ENCODE peak calls at places on chromosome 4, in ten cellular contexts. B is nephron progenitor cell, A is coronary artery, M is astrocyte of the spinal cord, P is dorsolateral prefrontal cortex, S is PC-9, J is choroid plexus epithelial cell, I is endothelial cell, R is activated B cell treated with CpG ODN at 0.5 μM for 24 hours, Q is retinal pigment epithelial cell. E is an unnamed sample.

GRCh38 chr4:6427439-6428090 is 44.8 kb downstream of the PPP2R2C start:
- DNase-seq in B (no peak), A (no peak), M (no peak), P (no peak), S (no peak), J (no peak), I (no peak), R (no peak), Q (no peak), E (no peak)

GRCh38 chr4:98467627-98468072 is 190.8 kb downstream of the TSPAN5 start:
- DNase-seq in B (peak; percentile 68), A (peak; percentile 79), M (peak; percentile 89), P (peak; percentile 78), S (peak; percentile 69), J (peak; percentile 98), I (peak; percentile 71), R (peak; percentile 25), Q (peak; percentile 71), E (peak; percentile 74)

GRCh38 chr4:158996669-158997074 is 106.2 kb upstream of the RAPGEF2 start:
- DNase-seq in B (no peak), A (no peak), M (peak; percentile 98), P (no peak), S (peak; percentile 93), J (peak; percentile 89), I (no peak), R (no peak), Q (peak; percentile 91), E (no peak)

GRCh38 chr4:154018659-154019058 is 229.8 kb upstream of the SFRP2 start:
- DNase-seq in B (peak; percentile 22), A (no peak), M (no peak), P (no peak), S (no peak), J (peak; percentile 8), I (peak; percentile 26), R (no peak), Q (no peak), E (no peak)

GRCh38 chr4:152640058-152640921 is 39.5 kb downstream of the TMEM154 start:
- DNase-seq in B (no peak), A (no peak), M (peak; percentile 43), P (no peak), S (peak; percentile 37), J (peak; percentile 47), I (no peak), R (no peak), Q (no peak), E (no peak)

GRCh38 chr4:128660361-128660964 is 149.0 kb upstream of the JADE1 start:
- DNase-seq in B (no peak), A (no peak), M (peak; percentile 43), P (no peak), S (no peak), J (peak; percentile 74), I (no peak), R (no peak), Q (no peak), E (no peak)

GRCh38 chr4:79598801-79599200 is 190.8 kb upstream of the GK2 start:
- DNase-seq in B (no peak), A (peak; percentile 83), M (no peak), P (peak; percentile 48), S (no peak), J (no peak), I (no peak), R (no peak), Q (no peak), E (no peak)

GRCh38 chr4:26235500-26235899 is 85.3 kb upstream of the RBPJ start:
- DNase-seq in B (no peak), A (no peak), M (peak; percentile 40), P (peak; percentile 49), S (peak; percentile 58), J (peak; percentile 66), I (no peak), R (no peak), Q (peak; percentile 29), E (no peak)

GRCh38 chr4:82934441-82934840 is 33.9 kb downstream of the THAP9 start:
- DNase-seq in B (no peak), A (no peak), M (no peak), P (no peak), S (no peak), J (no peak), I (no peak), R (no peak), Q (no peak), E (no peak)

GRCh38 chr4:103786014-103786413 is 66.2 kb upstream of the TACR3 start:
- DNase-seq in B (peak; percentile 20), A (no peak), M (peak; percentile 3), P (no peak), S (peak; percentile 35), J (peak; percentile 20), I (peak; percentile 23), R (no peak), Q (no peak), E (no peak)

GRCh38 chr4:105912633-105913032 is 17.4 kb downstream of the NPNT start:
- DNase-seq in B (no peak), A (no peak), M (no peak), P (no peak), S (no peak), J (no peak), I (no peak), R (no peak), Q (no peak), E (no peak)

GRCh38 chr4:75696036-75696435 is 22.8 kb upstream of the G3BP2 start:
- DNase-seq in B (no peak), A (no peak), M (no peak), P (no peak), S (no peak), J (no peak), I (no peak), R (no peak), Q (no peak), E (no peak)

GRCh38 chr4:8173641-8174242 is 15.1 kb upstream of the ABLIM2 start:
- DNase-seq in B (peak; percentile 30), A (no peak), M (no peak), P (no peak), S (peak; percentile 69), J (no peak), I (no peak), R (no peak), Q (no peak), E (no peak)

GRCh38 chr4:40594261-40595178 is 35.1 kb downstream of the RBM47 start:
- DNase-seq in B (no peak), A (no peak), M (peak; percentile 45), P (no peak), S (no peak), J (peak; percentile 86), I (no peak), R (no peak), Q (peak; percentile 45), E (no peak)

GRCh38 chr4:108646706-108647105 is 3.7 kb upstream of the OSTC start:
- DNase-seq in B (no peak), A (no peak), M (no peak), P (no peak), S (no peak), J (no peak), I (no peak), R (no peak), Q (no peak), E (no peak)

GRCh38 chr4:108649863-108650211 is 562 bp upstream of the OSTC start:
- DNase-seq in B (no peak), A (no peak), M (no peak), P (no peak), S (no peak), J (no peak), I (no peak), R (no peak), Q (no peak), E (no peak)

GRCh38 chr4:108651068-108651794 is 832 bp downstream of the OSTC start:
- DNase-seq in B (no peak), A (no peak), M (peak; percentile 66), P (no peak), S (peak; percentile 49), J (peak; percentile 84), I (no peak), R (no peak), Q (no peak), E (no peak)

GRCh38 chr4:108650212-108651067 is at the start of gene OSTC:
- DNase-seq in B (peak; percentile 97), A (peak; percentile 95), M (peak; percentile 99), P (peak; percentile 93), S (peak; percentile 83), J (peak; percentile 98), I (peak; percentile 92), R (peak; percentile 87), Q (peak; percentile 91), E (peak; percentile 95)
- TF ChIP-seq CTCF in B (no peak), A (no peak), M (peak; percentile 9), P (peak; percentile 61), S (peak; percentile 48), J (peak; percentile 32), I (no peak), R (no peak), Q (peak; percentile 13), E (no peak)

DNA sequence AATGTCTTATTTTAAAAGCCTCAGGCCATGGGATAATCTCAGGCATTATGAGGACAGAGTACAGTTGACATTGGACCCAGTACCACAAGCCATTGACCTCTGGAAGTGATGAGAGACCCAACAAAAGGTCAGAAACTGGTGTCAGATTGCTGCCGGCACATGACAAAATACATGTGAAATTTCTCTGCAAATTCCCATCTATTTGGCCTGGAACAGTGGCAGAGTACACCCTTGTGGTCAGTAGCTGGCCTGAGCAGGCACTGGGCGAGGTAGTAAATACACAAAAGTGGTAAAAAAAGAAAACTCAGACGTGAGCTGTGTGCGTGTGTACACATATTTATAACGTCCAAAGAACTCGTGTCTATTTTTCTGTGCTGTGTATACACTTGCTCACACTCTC is 155.5 kb downstream of the DHX15 start:
- DNase-seq in B (no peak), A (no peak), M (no peak), P (no peak), S (no peak), J (peak; percentile 7), I (no peak), R (no peak), Q (no peak), E (no peak)
- TF ChIP-seq CTCF in B (no peak), A (no peak), M (no peak), P (no peak), S (no peak), J (peak; percentile 11), I (no peak), R (no peak), Q (peak; percentile 57), E (no peak)

GRCh38 chr4:108512615-108513505 is 107.5 kb upstream of the RPL34 start:
- DNase-seq in B (peak; percentile 62), A (no peak), M (peak; percentile 79), P (no peak), S (no peak), J (peak; percentile 86), I (peak; percentile 40), R (no peak), Q (peak; percentile 27), E (peak; percentile 37)
- TF ChIP-seq CTCF in B (peak; percentile 52), A (no peak), M (peak; percentile 72), P (peak; percentile 29), S (no peak), J (peak; percentile 78), I (no peak), R (no peak), Q (peak; percentile 68), E (no peak)

GRCh38 chr4:144954224-144954623 is 143.8 kb downstream of the ANAPC10 start:
- DNase-seq in B (no peak), A (no peak), M (no peak), P (no peak), S (no peak), J (no peak), I (no peak), R (no peak), Q (no peak), E (no peak)

DNA sequence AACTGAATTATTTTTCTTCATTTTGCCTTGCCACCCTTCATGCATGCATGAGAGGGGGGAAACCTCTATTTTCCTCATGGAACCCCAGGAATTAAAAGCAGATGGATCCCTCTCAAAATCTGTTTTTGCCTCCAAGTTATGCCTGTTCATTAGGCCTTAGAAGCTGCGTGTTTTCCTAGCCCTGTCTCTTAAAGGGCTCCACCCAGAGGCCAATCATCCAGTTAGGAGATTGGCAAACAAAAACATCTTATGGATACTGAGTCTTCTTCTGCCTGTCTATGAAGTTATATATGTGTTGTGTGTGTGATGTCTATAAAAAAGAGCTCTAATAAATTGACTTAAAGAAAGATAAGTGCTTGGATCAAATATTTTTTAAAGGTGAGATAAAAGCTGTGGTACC is 142.9 kb downstream of the ANAPC10 start:
- DNase-seq in B (no peak), A (no peak), M (no peak), P (no peak), S (no peak), J (no peak), I (no peak), R (no peak), Q (no peak), E (no peak)
- TF ChIP-seq CTCF in B (no peak), A (no peak), M (no peak), P (no peak), S (no peak), J (peak; percentile 13), I (no peak), R (no peak), Q (no peak), E (no peak)